ENCODE peak calls at places on chromosomes 6 and 20, in six cellular contexts. Q is K562, O is GM12878, M is HCT116, D is upper lobe of left lung, B is HepG2. L is an unnamed sample.

GRCh38 chr6:110185879-110186278 is 5.7 kb downstream of the CDC40 start:
- ATAC-seq in B (no peak), O (peak), Q (no peak), D (no peak), M (no peak), L (no peak)

GRCh38 chr6:40222354-40222753 is 288.1 kb upstream of the MOCS1 start:
- ATAC-seq in M (no peak), O (no peak), Q (no peak), D (no peak), B (no peak), L (no peak)

GRCh38 chr20:24227600-24227999 is 239.0 kb upstream of the GGTLC1 start:
- ATAC-seq in B (no peak), M (no peak), Q (no peak), D (no peak), O (no peak), L (no peak)

GRCh38 chr6:158207452-158207788 is 39.3 kb downstream of the GTF2H5 start:
- ATAC-seq in D (no peak), Q (no peak), O (peak), B (peak), M (no peak), L (no peak)

GRCh38 chr6:131000544-131000943 is 62.5 kb downstream of the EPB41L2 start:
- ATAC-seq in M (no peak), D (no peak), Q (peak), O (no peak), B (no peak), L (no peak)

GRCh38 chr6:163415176-163415619 is 680 bp downstream of the QKI start:
- ATAC-seq in O (no peak), B (no peak), Q (no peak), M (peak), D (no peak), L (no peak)

GRCh38 chr6:13407709-13408695 is 79.4 kb downstream of the GFOD1 start:
- ATAC-seq in O (no peak), D (peak), B (peak), Q (peak), M (peak), L (peak)

GRCh38 chr6:14543971-14544620 is 426.5 kb downstream of the CD83 start:
- ATAC-seq in D (no peak), Q (no peak), O (no peak), B (no peak), M (no peak), L (no peak)

GRCh38 chr20:341682-342081 is 5.2 kb upstream of the NRSN2 start:
- ATAC-seq in B (no peak), O (no peak), Q (peak), D (peak), M (peak), L (no peak)

GRCh38 chr6:89302195-89302770 is 12.8 kb downstream of the GABRR2 start:
- ATAC-seq in M (no peak), B (no peak), D (no peak), O (no peak), Q (peak), L (no peak)

GRCh38 chr20:25058797-25059486 is 1.0 kb upstream of the ACSS1 start:
- ATAC-seq in M (no peak), O (no peak), Q (peak), B (peak), D (no peak), L (peak)

GRCh38 chr20:21339499-21339898 is 36.4 kb downstream of the XRN2 start:
- ATAC-seq in D (no peak), M (no peak), B (peak), O (no peak), Q (no peak), L (no peak)

GRCh38 chr6:157148391-157149323 is 174.7 kb downstream of the TMEM242 start:
- ATAC-seq in D (peak), Q (no peak), B (no peak), M (peak), O (no peak), L (peak)

GRCh38 chr6:1885576-1886003 is 275.9 kb downstream of the FOXC1 start:
- ATAC-seq in O (no peak), M (no peak), Q (no peak), B (no peak), D (no peak), L (no peak)

GRCh38 chr6:40395066-40395697 is 192.0 kb downstream of the LRFN2 start:
- ATAC-seq in Q (no peak), D (no peak), M (no peak), B (no peak), O (no peak), L (no peak)

GRCh38 chr6:21213492-21213891 is 380.1 kb upstream of the SOX4 start:
- ATAC-seq in M (no peak), D (no peak), Q (no peak), O (peak), B (no peak), L (no peak)

GRCh38 chr6:165617528-165617927 is 45.5 kb downstream of the PDE10A start:
- ATAC-seq in O (no peak), B (no peak), D (no peak), M (no peak), Q (no peak), L (no peak)

GRCh38 chr6:87714093-87714809 is 12.2 kb upstream of the AKIRIN2 start:
- ATAC-seq in D (no peak), Q (no peak), M (peak), B (no peak), O (peak), L (no peak)

DNA sequence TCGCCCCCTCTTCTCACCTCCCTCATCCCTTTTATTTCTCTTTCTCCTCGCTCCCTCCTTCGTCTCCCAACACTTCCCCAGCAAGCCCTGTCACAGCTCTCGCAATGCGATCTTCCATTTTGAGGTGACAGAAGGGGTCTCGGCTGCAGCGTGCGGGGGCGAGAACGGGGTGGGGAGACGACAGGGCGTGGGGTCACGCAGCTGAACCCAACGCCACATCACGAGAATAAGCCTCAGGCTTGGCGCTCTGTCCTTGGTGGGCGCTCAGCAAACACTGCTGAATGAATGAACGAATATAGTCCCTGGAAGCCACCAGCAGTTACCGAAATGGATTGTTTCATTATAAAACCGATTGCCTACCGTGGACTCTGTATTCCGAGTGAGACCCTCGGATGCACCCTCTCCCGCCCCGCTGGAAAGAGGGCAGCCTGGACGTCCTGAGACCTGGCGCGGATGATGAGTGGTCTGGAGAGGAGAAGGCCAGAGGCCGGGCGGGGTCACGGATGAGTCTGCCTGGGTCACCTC is 3.9 kb downstream of the NRN1 start:
- ATAC-seq in Q (no peak), O (no peak), M (no peak), D (no peak), B (no peak), L (no peak)
- H3K27ac ChIP-seq in Q (no peak), O (no peak), M (no peak), D (peak), B (no peak), L (peak)

GRCh38 chr20:35629432-35630145 is 14.0 kb downstream of the SPAG4 start:
- ATAC-seq in B (no peak), D (no peak), O (no peak), M (no peak), Q (no peak), L (no peak)
- TF ChIP-seq POLR2A in B (no peak), D (no peak), O (no peak), M (no peak), Q (no peak), L (no peak)

DNA sequence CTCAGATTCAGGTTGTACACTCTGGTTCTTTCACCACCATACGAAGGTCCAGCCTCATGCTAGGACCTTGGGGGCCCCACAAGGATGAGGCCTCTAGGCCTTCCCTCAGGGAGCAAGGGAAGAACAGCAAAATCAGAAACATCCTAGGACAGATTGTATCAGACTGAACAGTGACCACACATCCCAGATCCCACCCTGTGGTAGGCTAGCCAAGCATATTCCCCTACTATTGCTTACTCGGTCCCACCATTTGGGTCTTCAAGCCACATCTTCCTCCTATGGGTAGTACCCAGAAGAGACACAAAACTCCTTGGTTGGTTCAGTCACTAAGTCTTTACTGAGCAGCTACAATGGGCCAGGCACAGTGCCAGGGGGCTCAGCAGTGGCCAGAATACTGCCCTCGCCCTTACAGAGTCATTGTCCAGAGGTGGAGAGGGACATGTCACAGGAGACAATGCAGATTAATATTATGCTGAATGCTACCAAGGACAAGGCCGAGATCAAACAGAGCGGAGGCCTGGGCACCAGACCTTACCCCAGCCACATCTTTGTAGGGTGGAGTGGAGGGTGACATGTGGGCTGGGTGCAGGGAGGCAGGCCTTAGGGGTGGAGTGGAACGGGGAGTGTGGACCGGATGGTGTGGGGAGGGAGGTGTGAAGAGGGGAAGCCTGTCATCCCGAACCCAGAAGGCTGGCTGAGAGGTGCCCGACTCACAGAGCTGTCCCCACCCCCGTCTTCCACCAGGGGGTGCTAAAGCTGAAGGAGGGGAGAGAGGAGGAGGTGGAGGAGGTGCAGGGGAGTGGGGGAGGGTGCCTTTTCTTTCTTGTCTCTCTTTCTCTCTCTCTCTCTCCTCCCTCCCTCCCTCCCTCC is 6.8 kb upstream of the MAPK13 start:
- ATAC-seq in B (peak), M (peak), D (peak), Q (peak), O (peak), L (peak)
- TF ChIP-seq POLR2AphosphoS5 in B (no peak), M (no peak), D (peak), Q (no peak), O (no peak), L (no peak)

DNA sequence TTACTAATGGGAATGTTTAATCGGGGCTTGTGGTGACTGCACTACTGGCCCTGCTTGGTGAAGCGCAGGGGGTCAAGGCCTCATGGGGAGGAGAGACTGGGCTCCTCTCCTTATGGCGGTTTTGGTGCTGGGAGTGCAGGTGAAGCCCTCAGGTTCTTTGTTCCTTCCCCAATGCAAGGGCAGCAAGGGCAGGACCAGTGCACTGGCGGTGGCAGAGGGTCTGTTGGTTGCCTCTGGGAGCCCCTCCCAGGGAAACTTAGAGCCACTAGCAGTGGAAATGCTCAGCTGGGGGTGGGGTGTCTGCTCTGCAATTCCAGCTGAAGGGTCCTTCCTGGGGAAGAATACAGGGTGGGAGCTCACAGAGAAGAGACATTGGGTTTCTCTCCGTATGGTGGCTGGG is 66.5 kb downstream of the KLHL32 start:
- ATAC-seq in O (no peak), B (no peak), Q (no peak), D (no peak), M (no peak), L (no peak)
- H3K27ac ChIP-seq in O (no peak), B (no peak), Q (no peak), D (no peak), M (no peak), L (no peak)

DNA sequence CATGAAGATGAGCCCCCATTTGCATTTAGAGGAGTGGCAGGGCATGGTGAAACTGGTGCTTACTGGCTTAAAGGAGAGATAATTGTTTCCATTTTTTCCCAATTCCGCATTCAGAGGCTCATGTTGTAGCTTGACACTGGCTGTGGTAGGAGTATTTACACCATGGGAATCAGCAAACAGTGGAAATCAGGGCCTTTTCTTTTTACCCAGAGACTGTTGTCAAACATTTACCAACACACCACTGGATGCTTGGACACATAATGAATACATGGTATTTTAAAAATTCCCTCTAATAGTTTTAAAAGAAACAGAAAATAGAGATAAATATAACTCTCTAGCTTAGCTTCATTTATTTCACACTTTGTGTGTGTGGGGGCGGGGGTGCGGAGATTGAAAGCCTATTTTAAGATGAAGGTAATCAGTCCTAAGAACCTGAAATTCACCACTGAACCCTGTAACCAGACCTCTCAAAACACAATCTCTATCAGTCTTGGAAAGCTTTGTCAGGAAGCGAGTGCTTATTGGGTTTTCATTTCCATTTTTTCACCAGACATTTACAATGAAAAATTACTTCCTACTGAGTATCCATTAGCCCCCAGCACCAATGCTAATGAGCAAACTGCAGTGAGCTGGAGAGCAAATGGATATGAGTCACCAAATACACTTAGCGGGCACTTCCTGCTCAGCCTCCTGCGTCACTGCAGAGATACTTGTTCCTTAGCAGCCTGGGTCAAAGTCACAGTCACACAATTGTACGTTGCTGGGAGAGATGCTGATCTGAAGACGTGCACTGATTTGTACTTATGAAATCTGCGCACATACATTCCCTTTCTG is 532.0 kb downstream of the BCKDHB start:
- ATAC-seq in M (peak), B (peak), D (peak), O (peak), Q (no peak), L (peak)
- TF ChIP-seq POLR2A in M (no peak), B (no peak), D (no peak), O (no peak), Q (no peak), L (no peak)

GRCh38 chr20:4605166-4605565 is 116.5 kb upstream of the PRND start:
- ATAC-seq in M (no peak), B (no peak), O (no peak), Q (no peak), D (no peak), L (no peak)
- TF ChIP-seq POLR2AphosphoS5 in M (no peak), B (no peak), O (no peak), Q (no peak), D (no peak), L (no peak)

GRCh38 chr6:4460595-4461475 is 315.4 kb upstream of the CDYL start:
- ATAC-seq in Q (no peak), D (peak), M (no peak), B (peak), O (no peak), L (peak)
- H3K27ac ChIP-seq in Q (no peak), D (no peak), M (no peak), B (no peak), O (no peak), L (peak)

GRCh38 chr6:135088818-135089809 is 34.5 kb upstream of the HBS1L start:
- ATAC-seq in B (peak), Q (peak), O (peak), M (peak), D (peak), L (no peak)
- TF ChIP-seq POLR2A in B (no peak), Q (no peak), O (no peak), M (no peak), D (no peak), L (no peak)

L was measured in gastroesophageal sphincter.